ENCODE peak calls at places on chromosomes 2 and 18, in seven cellular contexts. O is heart left ventricle, F is spleen, J is esophagus squamous epithelium, P is adrenal gland, W is IMR-90, C is endothelial cell of umbilical vein. V is an unnamed sample.

GRCh38 chr2:105769504-105769903 is 24.8 kb downstream of the NCK2 start:
- DNase-seq in O (no peak), F (no peak), J (no peak), P (no peak), W (no peak), C (no peak), V (no peak)

GRCh38 chr18:45386256-45386655 is 229.0 kb upstream of the SLC14A2 start:
- DNase-seq in O (no peak), F (no peak), J (no peak), P (no peak), W (peak), C (peak), V (no peak)

GRCh38 chr2:147688252-147688651 is 156.6 kb upstream of the ACVR2A start:
- DNase-seq in O (no peak), F (no peak), J (no peak), P (no peak), W (no peak), C (no peak), V (no peak)

GRCh38 chr2:152200101-152200500 is 24.5 kb upstream of the STAM2 start:
- DNase-seq in O (no peak), F (no peak), J (no peak), P (no peak), W (peak), C (no peak), V (no peak)

GRCh38 chr2:43777306-43777926 is 3.6 kb downstream of the DYNC2LI1 start:
- DNase-seq in O (no peak), F (no peak), J (no peak), P (no peak), W (no peak), C (no peak), V (no peak)

GRCh38 chr18:60935046-60935445 is 398.2 kb upstream of the CDH20 start:
- DNase-seq in O (no peak), F (no peak), J (no peak), P (no peak), W (no peak), C (no peak), V (no peak)

GRCh38 chr2:80454628-80455027 is 150.1 kb upstream of the LRRTM1 start:
- DNase-seq in O (peak), F (peak), J (no peak), P (no peak), W (no peak), C (no peak), V (no peak)

GRCh38 chr2:101768480-101769077 is 71.1 kb downstream of the MAP4K4 start:
- DNase-seq in O (no peak), F (no peak), J (no peak), P (no peak), W (no peak), C (no peak), V (no peak)

GRCh38 chr2:138132108-138132507 is 167.8 kb downstream of the HNMT start:
- DNase-seq in O (no peak), F (no peak), J (no peak), P (no peak), W (no peak), C (no peak), V (no peak)

GRCh38 chr18:59649575-59649974 is 47.6 kb downstream of the CCBE1 start:
- DNase-seq in O (no peak), F (no peak), J (no peak), P (no peak), W (peak), C (no peak), V (no peak)

GRCh38 chr18:46632401-46633089 is 24.5 kb downstream of the LOXHD1 start:
- DNase-seq in O (no peak), F (no peak), J (no peak), P (peak), W (peak), C (no peak), V (no peak)

GRCh38 chr18:8140841-8141501 is 468.3 kb upstream of the RAB12 start:
- DNase-seq in O (peak), F (no peak), J (no peak), P (peak), W (peak), C (no peak), V (peak)

GRCh38 chr18:7577706-7578105 is 10.6 kb downstream of the PTPRM start:
- DNase-seq in O (no peak), F (no peak), J (no peak), P (no peak), W (peak), C (no peak), V (peak)

GRCh38 chr2:28615691-28616090 is 119.8 kb downstream of the PLB1 start:
- DNase-seq in O (no peak), F (no peak), J (no peak), P (no peak), W (no peak), C (no peak), V (no peak)

GRCh38 chr18:63940008-63940407 is 9.1 kb upstream of the HMSD start:
- DNase-seq in O (no peak), F (no peak), J (no peak), P (no peak), W (no peak), C (no peak), V (no peak)

GRCh38 chr2:7010376-7010775 is 93.2 kb downstream of the RNF144A start:
- DNase-seq in O (no peak), F (no peak), J (no peak), P (peak), W (peak), C (no peak), V (no peak)

GRCh38 chr2:24886114-24886501 is 33.9 kb downstream of the ADCY3 start:
- DNase-seq in O (no peak), F (no peak), J (no peak), P (no peak), W (no peak), C (peak), V (no peak)

GRCh38 chr2:44171018-44171417 is 2.3 kb downstream of the PPM1B start:
- DNase-seq in O (no peak), F (no peak), J (no peak), P (no peak), W (peak), C (peak), V (no peak)

GRCh38 chr2:102841107-102841840 is 79.4 kb downstream of the TMEM182 start:
- DNase-seq in O (peak), F (no peak), J (no peak), P (peak), W (peak), C (peak), V (peak)

GRCh38 chr18:3605562-3606443 is 155.8 kb downstream of the TGIF1 start:
- DNase-seq in O (no peak), F (peak), J (no peak), P (no peak), W (peak), C (peak), V (no peak)

GRCh38 chr2:109499549-109499948 is 114.2 kb downstream of the SEPTIN10 start:
- DNase-seq in O (no peak), F (no peak), J (no peak), P (no peak), W (no peak), C (no peak), V (no peak)

GRCh38 chr2:136522724-136523123 is 242.6 kb upstream of the THSD7B start:
- DNase-seq in O (no peak), F (no peak), J (no peak), P (no peak), W (no peak), C (no peak), V (no peak)

GRCh38 chr2:213021971-213022899 is 129.2 kb downstream of the IKZF2 start:
- DNase-seq in O (no peak), F (no peak), J (no peak), P (no peak), W (peak), C (no peak), V (peak)

GRCh38 chr2:10165816-10166488 is 43.4 kb downstream of the RRM2 start:
- DNase-seq in O (no peak), F (peak), J (no peak), P (no peak), W (no peak), C (no peak), V (no peak)

GRCh38 chr2:10297950-10298349 is 4.8 kb upstream of the HPCAL1 start:
- DNase-seq in O (peak), F (no peak), J (no peak), P (peak), W (peak), C (peak), V (peak)

GRCh38 chr2:233468746-233469110 is 97.9 kb downstream of the USP40 start:
- DNase-seq in O (peak), F (no peak), J (no peak), P (no peak), W (no peak), C (no peak), V (no peak)
- TF ChIP-seq POLR2A in O (no peak), F (no peak), J (no peak), P (no peak), W (no peak), C (no peak), V (no peak)

DNA sequence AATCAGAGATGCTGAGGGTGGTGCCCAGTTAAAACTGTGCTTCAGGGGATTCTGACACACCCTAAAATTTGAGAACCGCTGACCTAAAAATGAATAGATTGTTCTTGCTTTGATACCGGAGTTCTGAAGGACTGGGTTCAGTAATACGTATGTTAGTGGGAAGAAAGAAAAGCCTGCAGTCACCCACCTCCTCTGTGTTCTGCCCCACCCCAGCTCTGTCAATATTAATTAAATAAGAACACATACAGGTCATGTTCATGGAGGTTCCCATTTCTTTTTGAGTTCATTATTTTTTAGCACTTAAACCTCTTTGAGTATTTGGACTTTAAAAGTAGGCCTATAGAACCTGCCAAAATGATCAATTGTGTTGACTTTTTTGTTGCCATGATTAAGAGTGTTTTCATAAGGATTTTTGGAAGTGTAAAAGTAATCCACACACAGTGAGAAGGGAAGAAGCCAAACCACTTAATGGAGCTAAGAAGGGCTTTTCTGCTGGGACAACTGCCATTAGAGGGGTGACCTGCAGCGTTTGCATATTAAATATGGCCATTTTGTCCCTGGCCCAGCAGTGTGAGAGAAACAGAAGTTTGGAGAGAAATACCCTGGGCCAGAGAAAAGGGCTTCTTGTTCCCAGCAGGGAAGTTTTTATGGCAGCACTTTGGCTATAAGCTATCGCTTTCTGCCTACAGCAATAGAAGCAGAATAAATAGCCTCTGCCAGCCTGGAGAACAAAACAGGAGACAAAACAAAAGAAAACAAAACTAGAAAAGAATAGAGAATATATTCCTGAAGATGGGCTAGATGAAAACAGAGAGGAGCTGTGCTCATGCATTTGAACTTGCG is 80.7 kb upstream of the RNF152 start:
- DNase-seq in O (no peak), F (no peak), J (no peak), P (no peak), W (no peak), C (no peak), V (no peak)
- TF ChIP-seq POLR2A in O (no peak), F (no peak), J (no peak), P (no peak), W (no peak), C (no peak), V (no peak)

DNA sequence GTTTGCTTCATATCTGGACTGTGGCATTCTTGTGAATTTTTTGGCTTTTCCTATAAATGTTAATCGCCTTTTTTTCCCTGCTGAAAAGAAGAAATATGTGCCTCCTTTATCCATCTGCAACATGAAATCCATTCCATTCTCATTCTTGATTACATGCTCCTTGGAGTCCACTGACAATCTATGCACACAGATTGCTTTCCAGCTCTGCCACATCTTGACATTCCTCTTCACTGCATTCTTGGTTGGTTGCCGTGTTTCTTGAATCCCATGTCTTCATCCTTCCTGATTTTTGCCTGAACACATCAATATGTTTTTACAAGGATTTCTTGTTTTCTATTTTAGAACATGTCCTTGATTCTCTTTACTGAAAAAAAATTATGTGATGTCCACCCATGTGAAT is 26.7 kb upstream of the BIRC6 start:
- DNase-seq in O (no peak), F (no peak), J (no peak), P (no peak), W (peak), C (no peak), V (no peak)
- TF ChIP-seq POLR2A in O (no peak), F (no peak), J (no peak), P (no peak), W (no peak), C (no peak), V (no peak)

GRCh38 chr2:231344851-231345250 is 50.7 kb upstream of the B3GNT7 start:
- DNase-seq in O (no peak), F (no peak), J (no peak), P (no peak), W (no peak), C (no peak), V (no peak)
- TF ChIP-seq POLR2A in O (no peak), F (no peak), J (no peak), P (no peak), W (no peak), C (no peak), V (no peak)

DNA sequence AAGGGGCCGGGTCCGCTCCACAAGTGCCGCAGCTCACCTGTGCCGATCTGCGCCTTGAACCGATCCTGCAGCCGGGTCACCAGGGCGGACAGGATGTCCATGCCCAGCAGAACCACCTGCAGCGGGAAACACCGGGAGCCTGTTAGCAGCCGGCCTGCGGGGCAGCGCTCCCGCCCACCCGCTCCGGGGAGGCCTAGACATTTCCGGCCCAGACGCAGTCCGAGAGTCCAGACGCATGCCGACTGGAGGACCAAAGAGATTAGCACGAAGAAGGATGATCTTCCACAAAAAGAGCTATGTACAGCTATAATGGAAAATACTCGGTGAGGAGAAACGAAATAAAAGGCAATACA is 494 bp upstream of the RNU4ATAC start:
- DNase-seq in O (peak), F (peak), J (peak), P (peak), W (peak), C (peak), V (peak)
- TF ChIP-seq POLR2A in O (no peak), F (no peak), J (no peak), P (no peak), W (no peak), C (no peak), V (no peak)

GRCh38 chr2:98463081-98463481 is 18.4 kb downstream of the INPP4A start:
- DNase-seq in O (no peak), F (peak), J (no peak), P (no peak), W (no peak), C (no peak), V (no peak)

GRCh38 chr2:98463551-98463971 is 18.9 kb downstream of the INPP4A start:
- DNase-seq in O (no peak), F (no peak), J (no peak), P (no peak), W (no peak), C (no peak), V (no peak)

GRCh38 chr2:98465456-98466201 is 21.0 kb downstream of the INPP4A start:
- DNase-seq in O (peak), F (peak), J (no peak), P (peak), W (peak), C (peak), V (no peak)

GRCh38 chr2:98464772-98465310 is 20.2 kb downstream of the INPP4A start:
- DNase-seq in O (no peak), F (no peak), J (no peak), P (peak), W (no peak), C (peak), V (no peak)

DNA sequence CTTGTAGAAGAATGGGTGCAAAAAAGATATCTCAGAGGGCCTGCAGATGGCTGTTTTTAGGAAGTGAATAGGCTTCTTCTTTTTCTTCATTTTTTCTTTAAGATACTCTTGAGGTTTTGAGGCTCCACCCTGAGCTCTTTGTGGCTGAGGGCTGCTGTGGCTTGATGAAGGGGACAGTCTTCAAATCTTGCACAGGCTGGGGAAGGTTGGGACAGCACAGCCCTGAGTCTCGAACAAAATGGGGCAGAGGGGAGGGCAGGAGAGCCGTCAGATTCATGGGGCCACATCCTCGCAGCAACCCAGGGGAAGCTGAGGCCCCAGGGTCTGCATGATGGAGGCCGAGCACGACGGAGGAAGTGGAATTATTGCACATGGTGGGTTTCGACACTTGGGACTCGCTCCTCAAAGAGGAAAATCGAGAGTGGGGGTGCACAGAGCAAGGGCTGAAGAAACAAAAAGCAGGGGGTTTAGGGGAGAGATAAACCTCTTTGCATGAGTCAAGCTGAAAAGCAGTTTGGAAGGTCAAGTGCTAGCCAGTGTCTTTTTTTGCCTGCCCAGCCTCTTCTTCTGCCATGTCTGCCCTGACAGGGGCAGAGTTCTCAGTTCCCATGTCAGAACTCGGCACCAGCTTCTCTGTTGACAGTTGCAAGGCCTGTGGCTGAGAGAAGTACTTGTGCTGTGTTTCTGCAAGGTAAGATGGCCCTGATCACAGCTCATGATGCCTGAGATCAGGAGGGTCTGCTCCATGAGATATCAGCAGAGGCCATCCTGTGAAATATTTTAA is 19.5 kb downstream of the INPP4A start:
- DNase-seq in O (no peak), F (no peak), J (no peak), P (no peak), W (no peak), C (no peak), V (no peak)
- TF ChIP-seq POLR2A in O (no peak), F (no peak), J (no peak), P (no peak), W (no peak), C (no peak), V (no peak)

GRCh38 chr2:20231632-20232031 is 6.7 kb upstream of the SDC1 start:
- DNase-seq in O (no peak), F (no peak), J (no peak), P (no peak), W (peak), C (peak), V (peak)
- TF ChIP-seq POLR2A in O (no peak), F (no peak), J (no peak), P (no peak), W (no peak), C (no peak), V (no peak)

DNA sequence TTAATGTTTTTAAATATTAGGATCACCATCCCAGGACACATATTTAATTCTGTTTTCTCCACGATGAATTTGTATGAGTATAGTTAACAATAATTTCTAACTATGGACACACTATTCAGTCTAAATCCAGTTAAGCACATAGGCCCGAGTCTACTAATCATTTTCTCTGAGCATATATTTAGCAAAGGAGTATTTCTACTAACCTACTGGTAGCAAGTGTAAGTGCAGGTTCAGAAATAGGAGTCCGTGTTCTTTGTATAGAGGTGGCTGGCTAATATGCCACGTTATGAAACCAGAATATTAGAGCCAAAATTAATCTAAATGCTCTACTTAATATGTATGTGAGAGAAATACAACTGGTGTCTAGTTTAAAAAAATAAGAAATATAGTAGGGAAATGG is 416.6 kb upstream of the NXPH2 start:
- DNase-seq in O (no peak), F (no peak), J (no peak), P (no peak), W (no peak), C (no peak), V (no peak)
- TF ChIP-seq POLR2A in O (no peak), F (no peak), J (no peak), P (no peak), W (no peak), C (no peak), V (no peak)

GRCh38 chr2:118940008-118940407 is 2.0 kb upstream of the MARCO start:
- DNase-seq in O (no peak), F (no peak), J (no peak), P (no peak), W (no peak), C (no peak), V (no peak)

GRCh38 chr2:118942012-118942411 is at the start of gene MARCO:
- DNase-seq in O (no peak), F (no peak), J (no peak), P (no peak), W (no peak), C (no peak), V (no peak)

GRCh38 chr2:118943286-118943685 is 1.3 kb downstream of the MARCO start:
- DNase-seq in O (no peak), F (no peak), J (no peak), P (no peak), W (no peak), C (no peak), V (no peak)

GRCh38 chr2:118937817-118938216 is 4.2 kb upstream of the MARCO start:
- DNase-seq in O (no peak), F (no peak), J (no peak), P (no peak), W (no peak), C (no peak), V (no peak)

DNA sequence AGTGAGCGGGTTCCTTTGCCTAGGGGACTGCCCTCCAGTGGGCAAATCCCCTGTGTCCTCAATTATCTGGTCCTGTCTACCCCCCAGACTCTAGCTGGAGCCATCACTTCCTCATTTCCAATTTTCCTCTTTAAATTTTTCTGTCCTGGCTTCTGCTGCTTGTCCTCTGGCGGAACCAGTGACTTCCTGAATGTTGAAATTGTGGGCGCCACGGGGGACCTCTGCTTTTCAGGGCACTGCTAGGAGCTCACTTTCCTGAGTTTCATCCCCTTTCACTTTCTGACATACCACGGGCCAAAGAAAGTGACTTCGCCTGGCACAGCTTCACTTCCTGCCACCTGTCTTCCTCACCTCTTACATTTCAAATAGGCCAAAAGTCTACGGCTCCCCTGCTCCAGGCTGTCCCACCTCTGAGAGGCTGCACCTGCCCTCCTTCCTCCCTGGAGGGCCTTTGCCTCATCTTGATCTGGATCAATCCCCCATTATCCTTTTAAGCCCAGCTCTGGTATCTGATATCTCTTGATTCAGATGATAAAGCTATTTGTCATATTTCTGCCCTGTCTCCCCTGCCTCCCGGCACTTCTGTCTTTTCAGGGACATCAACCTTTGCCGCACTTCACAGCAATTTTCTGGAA is 1.4 kb upstream of the MARCO start:
- DNase-seq in O (no peak), F (no peak), J (no peak), P (peak), W (no peak), C (no peak), V (no peak)
- TF ChIP-seq POLR2A in O (no peak), F (no peak), J (no peak), P (no peak), W (no peak), C (no peak), V (no peak)

V was measured in H54.